ENCODE peak calls at places on chromosomes 4 and X, in five cellular contexts. One of them, this sample, is unnamed.

GRCh38 chr4:15149842-15150592 is 147.7 kb downstream of the CPEB2 start:
- DNase-seq in Kasumi-1: no peak
- DNase-seq in NCI-H1105: peak; percentile 15
- DNase-seq in NCI-H2171 treated with DMSO at 0.1 percent for 48 hours: no peak
- DNase-seq in stimulated activated naive CD4-positive, alpha-beta T cell: no peak
- DNase-seq in this sample: peak; percentile 75

GRCh38 chr4:82921795-82922194 is 21.3 kb downstream of the THAP9 start:
- DNase-seq in Kasumi-1: no peak
- DNase-seq in NCI-H1105: no peak
- DNase-seq in stimulated activated naive CD4-positive, alpha-beta T cell: no peak
- DNase-seq in NCI-H2171 treated with DMSO at 0.1 percent for 48 hours: no peak
- DNase-seq in this sample: no peak

GRCh38 chr4:98930311-98930865 is 1.5 kb upstream of the EIF4E start:
- DNase-seq in NCI-H1105: no peak
- DNase-seq in stimulated activated naive CD4-positive, alpha-beta T cell: no peak
- DNase-seq in Kasumi-1: no peak
- DNase-seq in NCI-H2171 treated with DMSO at 0.1 percent for 48 hours: no peak
- DNase-seq in this sample: no peak

GRCh38 chr4:148442830-148443549 is 776 bp upstream of the NR3C2 start:
- DNase-seq in stimulated activated naive CD4-positive, alpha-beta T cell: peak; percentile 84
- DNase-seq in NCI-H1105: no peak
- DNase-seq in Kasumi-1: peak; percentile 29
- DNase-seq in NCI-H2171 treated with DMSO at 0.1 percent for 48 hours: peak; percentile 8
- DNase-seq in this sample: no peak

GRCh38 chr4:41433361-41433760 is 104.6 kb upstream of the LIMCH1 start:
- DNase-seq in NCI-H2171 treated with DMSO at 0.1 percent for 48 hours: no peak
- DNase-seq in Kasumi-1: no peak
- DNase-seq in stimulated activated naive CD4-positive, alpha-beta T cell: no peak
- DNase-seq in NCI-H1105: no peak
- DNase-seq in this sample: no peak

GRCh38 chr4:172104534-172104933 is 291.3 kb downstream of the GALNTL6 start:
- DNase-seq in NCI-H2171 treated with DMSO at 0.1 percent for 48 hours: no peak
- DNase-seq in Kasumi-1: no peak
- DNase-seq in NCI-H1105: no peak
- DNase-seq in stimulated activated naive CD4-positive, alpha-beta T cell: no peak
- DNase-seq in this sample: no peak

GRCh38 chrX:69501433-69501832 is 2.7 kb upstream of the NALF2 start:
- DNase-seq in stimulated activated naive CD4-positive, alpha-beta T cell: no peak
- DNase-seq in Kasumi-1: no peak
- DNase-seq in NCI-H2171 treated with DMSO at 0.1 percent for 48 hours: no peak
- DNase-seq in NCI-H1105: no peak
- DNase-seq in this sample: no peak

GRCh38 chrX:136021903-136022302 is 36.7 kb downstream of the SLC9A6 start:
- DNase-seq in NCI-H1105: no peak
- DNase-seq in Kasumi-1: no peak
- DNase-seq in stimulated activated naive CD4-positive, alpha-beta T cell: no peak
- DNase-seq in NCI-H2171 treated with DMSO at 0.1 percent for 48 hours: no peak
- DNase-seq in this sample: no peak

GRCh38 chrX:10589098-10589497 is 31.3 kb downstream of the MID1 start:
- DNase-seq in stimulated activated naive CD4-positive, alpha-beta T cell: no peak
- DNase-seq in NCI-H1105: no peak
- DNase-seq in NCI-H2171 treated with DMSO at 0.1 percent for 48 hours: no peak
- DNase-seq in Kasumi-1: no peak
- DNase-seq in this sample: no peak

GRCh38 chrX:56733459-56734046 is 4.5 kb downstream of the NBDY start:
- DNase-seq in Kasumi-1: peak; percentile 42
- DNase-seq in stimulated activated naive CD4-positive, alpha-beta T cell: peak; percentile 39
- DNase-seq in NCI-H2171 treated with DMSO at 0.1 percent for 48 hours: peak; percentile 16
- DNase-seq in NCI-H1105: peak; percentile 43
- DNase-seq in this sample: peak; percentile 66

GRCh38 chr4:177349191-177349590 is 39.5 kb downstream of the NEIL3 start:
- DNase-seq in stimulated activated naive CD4-positive, alpha-beta T cell: no peak
- DNase-seq in Kasumi-1: no peak
- DNase-seq in NCI-H2171 treated with DMSO at 0.1 percent for 48 hours: no peak
- DNase-seq in NCI-H1105: no peak
- DNase-seq in this sample: no peak

GRCh38 chr4:110190249-110190648 is 8.2 kb downstream of the ELOVL6 start:
- DNase-seq in NCI-H1105: no peak
- DNase-seq in stimulated activated naive CD4-positive, alpha-beta T cell: no peak
- DNase-seq in NCI-H2171 treated with DMSO at 0.1 percent for 48 hours: no peak
- DNase-seq in Kasumi-1: no peak
- DNase-seq in this sample: no peak

GRCh38 chr4:1852904-1853623 is 2.9 kb downstream of the LETM1 start:
- DNase-seq in Kasumi-1: no peak
- DNase-seq in NCI-H1105: no peak
- DNase-seq in stimulated activated naive CD4-positive, alpha-beta T cell: no peak
- DNase-seq in NCI-H2171 treated with DMSO at 0.1 percent for 48 hours: no peak
- DNase-seq in this sample: no peak

GRCh38 chr4:166274136-166274761 is 401.2 kb downstream of the TLL1 start:
- DNase-seq in NCI-H1105: no peak
- DNase-seq in stimulated activated naive CD4-positive, alpha-beta T cell: no peak
- DNase-seq in Kasumi-1: no peak
- DNase-seq in NCI-H2171 treated with DMSO at 0.1 percent for 48 hours: no peak
- DNase-seq in this sample: no peak

GRCh38 chr4:89136525-89136924 is 25.2 kb downstream of the TIGD2 start:
- DNase-seq in NCI-H2171 treated with DMSO at 0.1 percent for 48 hours: no peak
- DNase-seq in stimulated activated naive CD4-positive, alpha-beta T cell: no peak
- DNase-seq in NCI-H1105: no peak
- DNase-seq in Kasumi-1: no peak
- DNase-seq in this sample: no peak

GRCh38 chr4:188428935-188429334 is 289.7 kb downstream of the TRIML1 start:
- DNase-seq in Kasumi-1: no peak
- DNase-seq in stimulated activated naive CD4-positive, alpha-beta T cell: no peak
- DNase-seq in NCI-H1105: peak; percentile 16
- DNase-seq in NCI-H2171 treated with DMSO at 0.1 percent for 48 hours: no peak
- DNase-seq in this sample: peak; percentile 94

GRCh38 chr4:26726655-26727387 is 133.8 kb upstream of the STIM2 start:
- DNase-seq in NCI-H1105: no peak
- DNase-seq in Kasumi-1: no peak
- DNase-seq in stimulated activated naive CD4-positive, alpha-beta T cell: no peak
- DNase-seq in NCI-H2171 treated with DMSO at 0.1 percent for 48 hours: no peak
- DNase-seq in this sample: no peak

GRCh38 chr4:145840162-145840768 is 98.4 kb downstream of the ZNF827 start:
- DNase-seq in stimulated activated naive CD4-positive, alpha-beta T cell: peak; percentile 9
- DNase-seq in NCI-H2171 treated with DMSO at 0.1 percent for 48 hours: peak; percentile 42
- DNase-seq in NCI-H1105: peak; percentile 4
- DNase-seq in Kasumi-1: peak; percentile 89
- DNase-seq in this sample: peak; percentile 34

GRCh38 chr4:41533685-41534084 is 4.3 kb upstream of the LIMCH1 start:
- DNase-seq in stimulated activated naive CD4-positive, alpha-beta T cell: no peak
- DNase-seq in Kasumi-1: no peak
- DNase-seq in NCI-H2171 treated with DMSO at 0.1 percent for 48 hours: no peak
- DNase-seq in NCI-H1105: no peak
- DNase-seq in this sample: no peak

This sample was measured in SHP77.